ENCODE peak calls at places on chromosomes 12 and 14, in nine cellular contexts. U is HCT116, G is K562, H is breast epithelium, Q is transverse colon, S is colonic mucosa, C is H9, V is A549, T is mammary epithelial cell. P is an unnamed sample.

GRCh38 chr12:92193063-92193462 is 47.4 kb upstream of the BTG1 start:
- DNase-seq in S (no peak), T (no peak), C (no peak), V (no peak), G (no peak), H (no peak), Q (no peak), U (no peak), P (no peak)

GRCh38 chr14:72142328-72142727 is 210.1 kb downstream of the RGS6 start:
- DNase-seq in Q (no peak), G (no peak), U (no peak), C (no peak), T (no peak), H (no peak), V (no peak), S (no peak), P (no peak)

GRCh38 chr12:116126610-116127009 is 150.9 kb downstream of the MED13L start:
- DNase-seq in T (no peak), C (no peak), G (no peak), V (no peak), S (no peak), U (no peak), H (no peak), Q (no peak), P (no peak)

GRCh38 chr12:66036317-66036716 is 94.2 kb downstream of the LLPH start:
- DNase-seq in S (no peak), V (peak; percentile 15), C (no peak), H (no peak), G (no peak), U (peak; percentile 82), Q (no peak), T (peak; percentile 94), P (peak; percentile 14)

GRCh38 chr12:105581420-105581819 is 250.9 kb downstream of the C12orf75 start:
- DNase-seq in G (no peak), T (no peak), C (no peak), S (no peak), U (no peak), V (no peak), Q (no peak), H (no peak), P (no peak)

GRCh38 chr14:101109981-101110728 is 206.6 kb upstream of the RTL1 start:
- DNase-seq in U (no peak), S (peak; percentile 12), T (no peak), V (no peak), G (no peak), Q (no peak), H (no peak), C (no peak), P (no peak)

GRCh38 chr12:100189241-100190012 is 11.2 kb upstream of the ACTR6 start:
- DNase-seq in G (no peak), U (no peak), T (no peak), V (no peak), Q (no peak), H (no peak), S (no peak), C (no peak), P (no peak)

GRCh38 chr12:48828293-48828692 is 10.0 kb downstream of the CACNB3 start:
- DNase-seq in S (no peak), U (no peak), H (no peak), C (no peak), T (no peak), V (no peak), Q (no peak), G (no peak), P (no peak)

GRCh38 chr12:102653406-102653805 is 173.0 kb upstream of the IGF1 start:
- DNase-seq in V (no peak), T (no peak), S (no peak), G (no peak), Q (no peak), C (no peak), H (no peak), U (no peak), P (no peak)

GRCh38 chr12:105289114-105289904 is 41.2 kb upstream of the C12orf75 start:
- DNase-seq in U (no peak), C (no peak), S (no peak), Q (no peak), T (no peak), G (no peak), V (no peak), H (no peak), P (no peak)

GRCh38 chr14:100554082-100554677 is 33.0 kb downstream of the BEGAIN start:
- DNase-seq in H (no peak), S (peak; percentile 86), G (peak; percentile 79), C (no peak), T (peak; percentile 45), V (no peak), U (no peak), Q (peak; percentile 88), P (no peak)

GRCh38 chr14:20489093-20489994 is 16.0 kb upstream of the RNASE10 start:
- DNase-seq in H (no peak), T (peak; percentile 73), G (no peak), S (no peak), C (no peak), U (no peak), V (no peak), Q (no peak), P (no peak)

GRCh38 chr12:51270067-51270846 is at the start of gene SMAGP:
- DNase-seq in V (peak; percentile 61), S (peak; percentile 86), U (no peak), T (peak; percentile 69), C (peak; percentile 90), Q (peak; percentile 89), G (peak; percentile 75), H (peak; percentile 85), P (peak; percentile 67)

GRCh38 chr14:103641181-103641580 is 12.2 kb downstream of the KLC1 start:
- DNase-seq in V (no peak), G (no peak), U (no peak), H (no peak), Q (no peak), C (no peak), S (no peak), T (peak; percentile 87), P (no peak)

GRCh38 chr14:51744372-51745150 is 92.9 kb downstream of the FRMD6 start:
- DNase-seq in H (no peak), Q (no peak), U (no peak), G (no peak), V (no peak), T (no peak), S (no peak), C (no peak), P (no peak)

DNA sequence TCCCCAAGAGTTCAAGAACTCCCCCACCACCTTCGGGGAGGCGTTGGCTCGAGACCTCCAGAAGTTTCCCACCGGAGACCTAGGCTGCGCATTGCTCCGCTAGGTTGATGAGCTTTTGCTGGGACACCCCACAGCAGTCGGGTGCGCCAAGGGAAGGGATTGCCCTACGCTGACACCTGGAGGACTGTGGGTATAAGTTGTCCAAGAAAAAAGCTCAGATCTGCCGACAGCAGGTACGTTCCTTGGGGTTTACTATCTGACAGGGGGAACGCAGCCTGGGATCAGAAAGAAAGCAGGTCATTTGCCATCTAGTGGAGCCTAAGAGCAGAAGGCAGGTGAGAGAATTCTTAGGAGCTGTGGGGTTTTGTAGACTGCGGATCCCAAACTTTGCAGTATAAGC is 98.8 kb downstream of the FRMD6 start:
- DNase-seq in G (no peak), V (no peak), H (no peak), C (peak; percentile 66), S (no peak), Q (no peak), T (no peak), U (peak; percentile 19), P (no peak)
- TF ChIP-seq CTCF in G (no peak), V (no peak), H (no peak), C (peak; percentile 56), S (no peak), Q (no peak), T (peak; percentile 2), U (peak; percentile 27), P (no peak)

DNA sequence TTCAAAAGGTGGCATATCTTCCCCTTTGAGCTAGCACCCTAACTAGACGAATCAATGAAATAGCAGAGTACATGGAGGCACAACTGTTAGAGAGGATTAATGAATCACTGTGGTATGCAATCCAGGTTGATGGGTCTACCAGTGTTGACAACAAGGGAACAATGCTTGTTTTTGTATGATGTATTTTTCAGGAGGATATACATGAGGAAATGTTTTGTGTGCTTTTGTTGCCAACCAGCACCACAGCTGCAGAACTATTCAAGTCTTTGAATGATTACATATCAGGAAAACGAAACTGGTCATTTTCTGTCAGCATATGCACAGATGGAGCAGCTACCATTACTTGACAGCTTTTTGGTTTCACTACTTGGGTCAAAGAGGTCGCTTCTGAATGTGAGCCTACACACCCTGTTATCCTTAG is 142.6 kb downstream of the GPHN start:
- DNase-seq in C (no peak), T (peak; percentile 77), Q (no peak), V (no peak), S (no peak), U (no peak), H (no peak), G (no peak), P (no peak)
- H3K27ac ChIP-seq in C (no peak overlapping the region), T (peak overlapping the region; percentile 61), Q (no peak overlapping the region), V (no peak overlapping the region), S (no peak overlapping the region), U (no peak overlapping the region), H (no peak overlapping the region), G (no peak overlapping the region), P (no peak overlapping the region)

DNA sequence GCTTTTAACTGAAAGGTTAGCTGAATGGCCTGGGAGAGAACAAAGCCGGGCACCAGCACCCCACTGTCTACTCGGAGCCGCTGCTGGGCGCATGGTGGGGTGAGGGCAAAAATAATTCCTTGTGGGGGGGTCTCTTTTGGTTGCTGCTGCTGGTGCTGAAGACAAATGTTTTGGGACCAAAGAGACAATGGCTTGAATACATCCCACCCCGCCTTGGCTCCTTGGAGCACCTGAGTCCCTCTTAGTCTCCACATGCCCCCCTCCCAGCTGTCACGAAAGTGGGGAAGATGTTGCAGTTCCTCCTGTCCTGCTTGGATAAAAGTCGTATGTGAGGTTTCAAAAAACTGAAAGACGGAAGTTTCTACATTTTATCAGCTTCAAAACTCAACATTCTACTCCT is 85.0 kb downstream of the PIWIL1 start:
- DNase-seq in S (no peak), Q (no peak), G (no peak), C (no peak), U (no peak), H (peak; percentile 17), V (no peak), T (no peak), P (peak; percentile 27)
- TF ChIP-seq CTCF in S (no peak), Q (no peak), G (no peak), C (no peak), U (no peak), H (no peak), V (no peak), T (no peak), P (no peak)

DNA sequence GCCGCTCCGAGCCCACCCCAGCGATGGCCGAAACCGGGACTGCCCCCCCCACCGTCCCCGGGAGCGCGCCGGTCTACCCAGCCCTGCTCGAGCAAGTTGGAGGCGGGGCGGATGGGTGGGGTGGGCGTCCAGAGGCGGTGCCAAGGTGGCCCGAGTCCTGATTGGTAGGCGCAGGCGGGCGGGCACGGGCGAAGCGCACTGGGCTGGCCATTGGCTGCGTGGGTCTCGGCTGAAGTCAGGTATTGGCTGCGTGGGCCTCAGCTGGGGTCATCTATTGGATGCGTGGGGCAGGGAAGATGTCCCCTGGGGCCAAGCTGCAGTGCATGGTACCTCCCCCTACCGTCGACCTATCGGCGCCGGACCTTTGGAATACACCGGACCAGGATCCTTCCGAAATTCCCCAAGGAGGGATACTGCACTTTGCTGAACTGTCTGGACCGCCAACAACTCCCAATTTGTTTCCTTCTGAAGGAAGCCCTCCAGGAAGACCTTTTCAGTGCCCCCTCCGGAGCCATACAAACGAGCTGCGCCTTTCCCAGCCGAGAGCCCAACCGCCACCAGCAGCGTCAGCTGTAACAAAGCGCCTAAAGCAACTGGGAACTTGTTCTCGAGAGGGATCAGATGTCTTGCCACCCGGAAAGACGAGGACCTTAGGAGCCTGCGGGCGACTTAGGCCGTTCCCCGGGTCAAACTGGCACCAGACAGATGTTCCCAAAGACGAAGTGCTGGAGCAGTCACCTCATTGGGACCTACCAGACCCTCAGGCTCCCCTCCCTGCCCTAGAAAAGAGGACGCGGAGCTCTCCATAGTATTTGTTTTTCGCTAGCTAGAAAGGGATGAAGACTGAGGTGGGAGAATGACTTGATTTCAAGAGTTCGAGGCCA is at the start of gene HOMEZ:
- DNase-seq in G (peak; percentile 96), T (peak; percentile 98), Q (peak; percentile 99), V (peak; percentile 98), C (peak; percentile 99), H (peak; percentile 100), U (peak; percentile 92), S (peak; percentile 99), P (peak; percentile 100)
- H3K27ac ChIP-seq in G (peak within 1 kb of the TSS; percentile 94), T (peak within 1 kb of the TSS; percentile 91), Q (peak within 1 kb of the TSS; percentile 91), V (peak within 1 kb of the TSS; percentile 95), C (no peak within 1 kb of the TSS), H (peak within 1 kb of the TSS; percentile 99), U (peak within 1 kb of the TSS; percentile 77), S (peak within 1 kb of the TSS; percentile 99), P (peak within 1 kb of the TSS; percentile 95)